ENCODE peak calls at places on chromosomes 3 and 15, in five cellular contexts. L is HepG2, K is K562, D is SK-N-SH, Z is GM12878. N is an unnamed sample.

GRCh38 chr15:27725733-27726132 is 373.4 kb downstream of the OCA2 start:
- DNase-seq in L (no peak), D (no peak), K (no peak), Z (no peak), N (no peak)

GRCh38 chr3:99319961-99320360 is 318.4 kb upstream of the COL8A1 start:
- DNase-seq in Z (no peak), L (no peak), K (no peak), D (no peak), N (no peak)

GRCh38 chr15:101244039-101244781 is 7.6 kb downstream of the CHSY1 start:
- DNase-seq in Z (no peak), K (no peak), D (no peak), L (peak; percentile 63), N (no peak)

GRCh38 chr3:60839242-60839641 is 412.0 kb downstream of the FHIT start:
- DNase-seq in L (no peak), D (peak; percentile 26), Z (no peak), K (no peak), N (no peak)

GRCh38 chr3:139180489-139180888 is 135.8 kb upstream of the PRR23C start:
- DNase-seq in L (no peak), K (no peak), D (no peak), Z (no peak), N (no peak)

GRCh38 chr3:30733229-30733628 is 126.8 kb downstream of the TGFBR2 start:
- DNase-seq in L (no peak), Z (no peak), D (no peak), K (no peak), N (no peak)

GRCh38 chr3:43791246-43791645 is 100.5 kb downstream of the ABHD5 start:
- DNase-seq in Z (no peak), L (no peak), K (no peak), D (no peak), N (no peak)

GRCh38 chr15:31268911-31269784 is 57.5 kb upstream of the KLF13 start:
- DNase-seq in K (no peak), D (no peak), L (no peak), Z (no peak), N (no peak)

GRCh38 chr3:49761661-49762060 is 24.7 kb downstream of the IP6K1 start:
- DNase-seq in L (no peak), Z (no peak), K (no peak), D (no peak), N (no peak)

GRCh38 chr3:100695696-100696095 is 13.6 kb upstream of the TFG start:
- DNase-seq in K (no peak), L (no peak), D (no peak), Z (no peak), N (no peak)

GRCh38 chr3:159159546-159159945 is 357.7 kb downstream of the MFSD1 start:
- DNase-seq in Z (no peak), K (no peak), D (no peak), L (no peak), N (no peak)

GRCh38 chr15:64894395-64895056 is 17.2 kb upstream of the ANKDD1A start:
- DNase-seq in L (no peak), K (no peak), D (no peak), Z (peak; percentile 76), N (no peak)
- TF ChIP-seq POLR2AphosphoS5 in L (no peak), K (no peak), D (no peak), Z (no peak), N (no peak)

DNA sequence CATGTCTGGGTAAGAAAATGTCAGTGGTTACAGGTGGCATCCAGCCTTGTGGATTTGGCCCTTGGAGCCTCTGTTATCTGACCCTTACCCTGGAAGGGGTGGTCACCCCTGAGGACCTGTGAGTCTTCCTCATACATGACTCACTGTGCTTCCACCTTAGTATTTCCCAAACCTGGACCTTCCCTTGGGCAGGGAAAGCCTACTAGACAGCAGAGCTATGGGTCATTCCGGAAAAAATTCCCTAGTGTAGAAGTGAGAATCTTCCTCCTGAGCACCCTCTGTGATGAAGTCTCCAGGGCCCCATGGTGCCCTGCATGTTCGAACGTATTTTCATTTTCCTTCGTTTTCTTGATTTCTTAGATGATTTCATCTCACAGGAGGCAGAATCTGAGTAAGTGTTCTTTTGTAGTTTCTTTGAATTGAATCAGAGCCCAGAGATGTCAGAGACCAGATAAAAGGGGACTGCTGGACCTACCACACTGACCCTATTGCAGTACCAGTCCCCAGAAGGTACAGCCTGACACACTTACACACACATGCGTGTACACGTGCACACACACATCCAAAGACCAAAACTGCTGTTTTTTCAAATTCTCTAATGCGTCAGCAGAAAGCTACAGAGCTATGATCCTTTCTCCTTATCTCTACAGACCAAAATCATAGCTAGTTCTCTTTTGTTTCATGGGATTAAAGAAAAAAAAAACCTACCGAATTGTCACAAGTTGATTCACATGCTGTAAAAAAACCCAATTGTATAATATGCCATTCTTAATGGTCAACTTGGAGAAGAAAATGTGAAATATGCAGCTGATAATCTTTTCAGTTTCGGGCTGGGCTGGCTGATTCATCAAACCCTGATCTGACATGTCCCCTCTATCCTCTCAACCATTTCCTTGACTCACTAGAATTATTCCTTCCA is 50.5 kb upstream of the ARHGEF3 start:
- DNase-seq in K (no peak), Z (no peak), L (no peak), D (no peak), N (no peak)
- TF ChIP-seq ZBTB33 in K (no peak), Z (no peak), L (no peak), D (no peak), N (no peak)

GRCh38 chr3:117843356-117843755 is 1133.8 kb downstream of the TUSC7 start:
- DNase-seq in Z (no peak), D (no peak), K (no peak), L (no peak), N (no peak)

GRCh38 chr3:117842086-117842485 is 1132.5 kb downstream of the TUSC7 start:
- DNase-seq in K (no peak), Z (no peak), L (no peak), D (no peak), N (no peak)

GRCh38 chr3:117844676-117845075 is 1135.1 kb downstream of the TUSC7 start:
- DNase-seq in Z (no peak), D (no peak), K (no peak), L (no peak), N (no peak)

DNA sequence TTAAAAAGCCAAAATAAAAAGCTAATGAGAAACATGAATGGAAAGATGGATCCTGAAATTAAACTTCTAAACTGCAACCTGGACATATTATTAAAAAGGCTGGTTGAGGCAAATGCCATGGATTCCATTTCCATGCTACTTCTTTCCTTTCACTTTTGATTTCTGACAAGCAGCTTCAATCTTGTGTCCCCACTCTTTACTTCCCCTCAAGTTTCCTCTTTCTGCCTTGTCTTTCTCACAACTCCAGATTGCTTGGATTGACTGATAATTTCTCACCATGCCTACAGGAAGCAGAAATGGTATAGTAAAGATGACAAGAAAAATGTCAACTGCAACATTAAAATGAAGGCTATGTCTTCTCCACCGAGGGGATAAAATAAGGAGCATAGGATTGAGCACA is 1136.7 kb downstream of the TUSC7 start:
- DNase-seq in D (no peak), K (no peak), L (no peak), Z (no peak), N (no peak)
- TF ChIP-seq POLR2AphosphoS5 in D (no peak), K (no peak), L (no peak), Z (no peak), N (no peak)

GRCh38 chr3:51717446-51717845 is 10.6 kb downstream of the GRM2 start:
- DNase-seq in K (no peak), L (no peak), Z (no peak), D (no peak), N (no peak)

GRCh38 chr3:51712963-51713362 is 6.1 kb downstream of the GRM2 start:
- DNase-seq in D (no peak), K (no peak), Z (no peak), L (no peak), N (no peak)

GRCh38 chr3:51717947-51718346 is 11.1 kb downstream of the GRM2 start:
- DNase-seq in Z (no peak), L (no peak), K (no peak), D (peak; percentile 12), N (no peak)

GRCh38 chr3:51716805-51717204 is 9.9 kb downstream of the GRM2 start:
- DNase-seq in L (no peak), D (no peak), Z (no peak), K (no peak), N (no peak)

DNA sequence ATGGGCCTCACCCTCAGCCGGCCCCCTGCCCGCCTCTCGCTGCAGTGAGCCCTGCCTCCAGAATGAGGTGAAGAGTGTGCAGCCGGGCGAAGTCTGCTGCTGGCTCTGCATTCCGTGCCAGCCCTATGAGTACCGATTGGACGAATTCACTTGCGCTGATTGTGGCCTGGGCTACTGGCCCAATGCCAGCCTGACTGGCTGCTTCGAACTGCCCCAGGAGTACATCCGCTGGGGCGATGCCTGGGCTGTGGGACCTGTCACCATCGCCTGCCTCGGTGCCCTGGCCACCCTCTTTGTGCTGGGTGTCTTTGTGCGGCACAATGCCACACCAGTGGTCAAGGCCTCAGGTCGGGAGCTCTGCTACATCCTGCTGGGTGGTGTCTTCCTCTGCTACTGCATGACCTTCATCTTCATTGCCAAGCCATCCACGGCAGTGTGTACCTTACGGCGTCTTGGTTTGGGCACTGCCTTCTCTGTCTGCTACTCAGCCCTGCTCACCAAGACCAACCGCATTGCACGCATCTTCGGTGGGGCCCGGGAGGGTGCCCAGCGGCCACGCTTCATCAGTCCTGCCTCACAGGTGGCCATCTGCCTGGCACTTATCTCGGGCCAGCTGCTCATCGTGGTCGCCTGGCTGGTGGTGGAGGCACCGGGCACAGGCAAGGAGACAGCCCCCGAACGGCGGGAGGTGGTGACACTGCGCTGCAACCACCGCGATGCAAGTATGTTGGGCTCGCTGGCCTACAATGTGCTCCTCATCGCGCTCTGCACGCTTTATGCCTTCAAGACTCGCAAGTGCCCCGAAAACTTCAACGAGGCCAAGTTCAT is 8.6 kb downstream of the GRM2 start:
- DNase-seq in Z (no peak), D (peak; percentile 14), L (no peak), K (no peak), N (no peak)
- TF ChIP-seq ZBTB33 in Z (no peak), D (no peak), L (no peak), K (no peak), N (no peak)

N was measured in HCT116.